ENCODE peak calls at places on chromosomes 1 and 21, in nine cellular contexts. Y, Z, J, X, H, D, F, R and G are unnamed samples.

GRCh38 chr21:41361786-41362604 is at the start of gene MX2:
- DNase-seq in J (no peak), F (no peak), D (no peak), X (no peak), R (no peak), H (peak; percentile 69), Z (no peak), Y (peak; percentile 94), G (no peak)

GRCh38 chr1:246280551-246280950 is 226.5 kb downstream of the SMYD3 start:
- DNase-seq in F (no peak), Z (no peak), J (no peak), H (no peak), Y (peak; percentile 25), X (no peak), D (peak; percentile 9), R (no peak), G (no peak)

GRCh38 chr1:247286134-247286670 is 30.3 kb downstream of the VN1R5 start:
- DNase-seq in Y (no peak), X (no peak), H (no peak), R (no peak), J (no peak), D (no peak), Z (no peak), F (no peak), G (no peak)

GRCh38 chr1:48017716-48018115 is 20.5 kb upstream of the TRABD2B start:
- DNase-seq in Z (no peak), F (no peak), X (no peak), J (no peak), D (no peak), Y (no peak), H (no peak), R (no peak), G (no peak)

GRCh38 chr1:157626099-157626498 is 28.2 kb upstream of the FCRL4 start:
- DNase-seq in F (no peak), Z (peak; percentile 64), X (no peak), J (peak; percentile 45), D (no peak), R (no peak), Y (no peak), H (no peak), G (no peak)

GRCh38 chr21:17576080-17576835 is 36.4 kb downstream of the BTG3 start:
- DNase-seq in F (no peak), H (no peak), D (no peak), Y (no peak), Z (no peak), X (no peak), R (no peak), J (no peak), G (peak; percentile 74)

GRCh38 chr1:182397653-182398388 is 2.6 kb downstream of the TEDDM1 start:
- DNase-seq in F (no peak), H (no peak), D (no peak), R (no peak), Y (no peak), Z (no peak), J (no peak), X (no peak), G (no peak)

GRCh38 chr1:180230791-180231505 is 884 bp downstream of the LHX4 start:
- DNase-seq in Z (peak; percentile 55), Y (peak; percentile 79), H (no peak), F (no peak), R (no peak), D (no peak), J (peak; percentile 88), X (peak; percentile 54), G (no peak)

GRCh38 chr1:219913005-219913404 is 15.4 kb downstream of the SLC30A10 start:
- DNase-seq in D (no peak), H (no peak), Z (no peak), R (no peak), Y (no peak), F (no peak), J (no peak), X (no peak), G (no peak)

GRCh38 chr1:111570781-111571181 is 48.8 kb upstream of the RAP1A start:
- DNase-seq in R (no peak), F (no peak), H (no peak), D (no peak), Z (peak; percentile 42), Y (peak; percentile 41), X (no peak), J (no peak), G (no peak)

GRCh38 chr1:113747376-113747775 is 11.9 kb downstream of the PHTF1 start:
- DNase-seq in Y (peak; percentile 57), J (no peak), D (no peak), H (no peak), F (no peak), R (no peak), Z (no peak), X (no peak), G (no peak)

GRCh38 chr1:234601217-234602017 is 8.6 kb downstream of the IRF2BP2 start:
- DNase-seq in J (no peak), H (peak; percentile 20), D (peak; percentile 32), F (no peak), Y (peak; percentile 64), R (no peak), X (no peak), Z (no peak), G (no peak)

GRCh38 chr1:214378492-214378891 is 97.5 kb downstream of the SMYD2 start:
- DNase-seq in Z (no peak), R (no peak), H (no peak), X (no peak), J (no peak), Y (peak; percentile 57), D (no peak), F (no peak), G (no peak)

GRCh38 chr1:117275055-117275454 is 64.3 kb upstream of the VTCN1 start:
- DNase-seq in X (no peak), R (no peak), Z (no peak), Y (no peak), J (no peak), H (no peak), F (no peak), D (no peak), G (no peak)

GRCh38 chr1:56255516-56256181 is 323.7 kb downstream of the PLPP3 start:
- DNase-seq in Y (peak; percentile 4), H (no peak), X (no peak), D (no peak), Z (no peak), F (no peak), R (no peak), J (no peak), G (no peak)

GRCh38 chr1:41380195-41380594 is 19.0 kb downstream of the FOXO6 start:
- DNase-seq in X (no peak), Y (no peak), D (no peak), H (no peak), J (no peak), Z (no peak), F (no peak), R (no peak), G (no peak)

GRCh38 chr21:32337206-32337605 is 38.6 kb downstream of the MRAP start:
- DNase-seq in X (no peak), H (no peak), D (no peak), R (no peak), Z (no peak), Y (no peak), J (no peak), F (no peak), G (no peak)

GRCh38 chr1:219350172-219350571 is 176.5 kb downstream of the LYPLAL1 start:
- DNase-seq in R (no peak), H (no peak), Z (no peak), J (no peak), Y (no peak), F (no peak), D (no peak), X (no peak), G (no peak)

GRCh38 chr1:17177654-17178053 is 27.3 kb upstream of the PADI1 start:
- DNase-seq in J (no peak), F (no peak), H (no peak), R (no peak), Y (peak; percentile 28), D (no peak), X (no peak), Z (no peak), G (no peak)

GRCh38 chr1:62826892-62827291 is 43.0 kb downstream of the ATG4C start:
- DNase-seq in D (no peak), Z (no peak), H (no peak), J (no peak), F (no peak), Y (peak; percentile 11), X (no peak), R (no peak), G (no peak)

GRCh38 chr1:51648180-51649109 is 31.6 kb downstream of the OSBPL9 start:
- DNase-seq in Y (peak; percentile 84), F (no peak), Z (peak; percentile 31), J (peak; percentile 45), H (no peak), R (no peak), D (no peak), X (peak; percentile 4), G (no peak)

GRCh38 chr1:231139125-231139649 is 22.7 kb upstream of the TRIM67 start:
- DNase-seq in R (no peak), Z (no peak), Y (peak; percentile 85), J (no peak), F (no peak), H (no peak), D (no peak), X (no peak), G (no peak)

GRCh38 chr1:15411593-15412487 is 2.2 kb downstream of the EFHD2 start:
- DNase-seq in J (no peak), H (no peak), R (no peak), Z (no peak), D (no peak), F (no peak), X (no peak), Y (peak; percentile 50), G (no peak)

GRCh38 chr1:84300991-84301758 is at the start of gene SAMD13:
- DNase-seq in Y (peak; percentile 65), F (peak; percentile 45), X (no peak), J (peak; percentile 16), R (peak; percentile 34), Z (peak; percentile 42), D (peak; percentile 88), H (peak; percentile 19), G (peak; percentile 81)

GRCh38 chr1:36534711-36535412 is 52.1 kb upstream of the CSF3R start:
- DNase-seq in J (no peak), F (no peak), D (no peak), Y (no peak), Z (no peak), X (no peak), R (no peak), H (no peak), G (no peak)

GRCh38 chr1:203556047-203556851 is 62.3 kb downstream of the OPTC start:
- DNase-seq in Z (peak; percentile 54), X (no peak), J (peak; percentile 50), D (no peak), F (no peak), Y (peak; percentile 89), R (peak; percentile 32), H (no peak), G (no peak)

GRCh38 chr1:153946622-153947246 is at the start of gene DENND4B:
- DNase-seq in Y (peak; percentile 78), H (peak; percentile 65), R (peak; percentile 50), J (peak; percentile 92), Z (peak; percentile 100), X (peak; percentile 100), D (peak; percentile 67), F (peak; percentile 67), G (peak; percentile 69)

GRCh38 chr21:41651396-41651795 is 115.5 kb downstream of the RIPK4 start:
- DNase-seq in H (no peak), Z (no peak), J (no peak), D (no peak), X (no peak), Y (no peak), R (no peak), F (no peak), G (no peak)

GRCh38 chr1:74847720-74848119 is 114.8 kb downstream of the TYW3 start:
- DNase-seq in R (no peak), Z (no peak), D (no peak), F (no peak), J (no peak), Y (no peak), H (no peak), X (no peak), G (no peak)